ENCODE peak calls at places on chromosomes 4 and X, in nine cellular contexts. S is SJSA1; Q is colonic mucosa; B is activated CD4-positive, CD25-positive, alpha-beta regulatory T cell; R is EL; A is NCI-H1417; P is left colon; W is transverse colon; F is tibial nerve. Z is an unnamed sample.

GRCh38 chr4:16706251-16706650 is 192.2 kb downstream of the LDB2 start:
- DNase-seq in W (no peak), R (no peak), Q (no peak), B (no peak), A (no peak), F (no peak), S (no peak), P (no peak), Z (no peak)

GRCh38 chr4:138199568-138200235 is 42.4 kb downstream of the SLC7A11 start:
- DNase-seq in W (peak), A (peak), B (no peak), R (no peak), P (peak), Q (peak), F (no peak), S (no peak), Z (no peak)

GRCh38 chr4:39820186-39820585 is 122.2 kb downstream of the UBE2K start:
- DNase-seq in P (no peak), F (no peak), W (no peak), B (no peak), Q (no peak), A (no peak), R (no peak), S (no peak), Z (no peak)

GRCh38 chr4:6389426-6389825 is 83.0 kb downstream of the PPP2R2C start:
- DNase-seq in B (no peak), W (no peak), S (no peak), R (no peak), F (no peak), Q (no peak), P (no peak), A (no peak), Z (no peak)

GRCh38 chrX:9456250-9457074 is 8.4 kb upstream of the TBL1X start:
- DNase-seq in R (no peak), F (no peak), W (no peak), B (no peak), A (no peak), P (no peak), Q (no peak), S (no peak), Z (no peak)

GRCh38 chr4:144716778-144717177 is 70.8 kb downstream of the HHIP start:
- DNase-seq in R (peak), P (no peak), S (no peak), F (no peak), B (no peak), W (no peak), Q (no peak), A (no peak), Z (no peak)

GRCh38 chrX:97387004-97387403 is 503.3 kb downstream of the RPA4 start:
- DNase-seq in P (no peak), W (no peak), S (no peak), R (no peak), Q (no peak), A (no peak), B (no peak), F (no peak), Z (no peak)

GRCh38 chr4:158020734-158021346 is 152.0 kb downstream of the GASK1B start:
- DNase-seq in W (no peak), B (no peak), P (no peak), R (peak), A (no peak), S (no peak), Q (no peak), F (no peak), Z (no peak)

GRCh38 chr4:68985442-68985841 is 33.8 kb upstream of the UGT2A3 start:
- DNase-seq in F (no peak), S (no peak), W (no peak), B (no peak), Q (no peak), R (no peak), P (no peak), A (no peak), Z (no peak)

GRCh38 chr4:56149601-56150000 is 200.9 kb downstream of the CEP135 start:
- DNase-seq in R (peak), Q (no peak), F (no peak), A (no peak), W (no peak), B (no peak), P (no peak), S (no peak), Z (no peak)

GRCh38 chrX:110226931-110227330 is 91.0 kb downstream of the AMMECR1 start:
- DNase-seq in A (no peak), P (no peak), W (no peak), B (no peak), Q (no peak), F (no peak), R (peak), S (no peak), Z (no peak)

GRCh38 chrX:135512508-135513139 is 7.8 kb upstream of the INTS6L start:
- DNase-seq in P (no peak), F (no peak), A (no peak), B (no peak), S (no peak), R (no peak), Q (no peak), W (no peak), Z (no peak)

GRCh38 chrX:153707406-153707805 is 16.8 kb downstream of the BCAP31 start:
- DNase-seq in S (no peak), F (no peak), Q (no peak), W (no peak), R (no peak), P (no peak), B (no peak), A (no peak), Z (no peak)

GRCh38 chr4:19739101-19739651 is 512.5 kb upstream of the SLIT2 start:
- DNase-seq in Q (no peak), W (no peak), P (no peak), S (peak), R (peak), A (peak), F (no peak), B (no peak), Z (no peak)

GRCh38 chr4:146342600-146343192 is 128.4 kb downstream of the REELD1 start:
- DNase-seq in W (no peak), P (no peak), Q (peak), R (peak), A (peak), S (no peak), F (peak), B (no peak), Z (no peak)

GRCh38 chr4:46442963-46443362 is 53.0 kb upstream of the GABRA2 start:
- DNase-seq in Q (no peak), R (no peak), W (no peak), S (no peak), A (no peak), B (no peak), F (no peak), P (no peak), Z (no peak)

GRCh38 chr4:45946699-45947098 is 177.2 kb downstream of the GABRG1 start:
- DNase-seq in B (no peak), W (no peak), P (no peak), Q (no peak), S (no peak), F (no peak), R (no peak), A (no peak), Z (no peak)